ENCODE peak calls at places on chromosomes 1 and 21, in nine cellular contexts. R is A549, X is HepG2, B is SK-N-SH, Z is K562, O is Panc1, F is HCT116, D is GM23338, E is GM12878. S is an unnamed sample.

GRCh38 chr21:29340228-29340627 is 41.5 kb downstream of the BACH1 start:
- DNase-seq in R (no peak), X (no peak), B (no peak), Z (no peak), O (no peak), F (no peak), D (no peak), E (no peak), S (no peak)

GRCh38 chr1:241600496-241600901 is 39.7 kb downstream of the CHML start:
- DNase-seq in R (no peak), X (no peak), B (no peak), Z (no peak), O (no peak), F (no peak), D (no peak), E (peak), S (no peak)

GRCh38 chr21:45747233-45747766 is 103.8 kb downstream of the PCBP3 start:
- DNase-seq in R (no peak), X (no peak), B (peak), Z (no peak), O (no peak), F (no peak), D (no peak), E (no peak), S (no peak)

GRCh38 chr1:94120983-94121382 is at the start of gene ABCA4:
- DNase-seq in R (no peak), X (no peak), B (no peak), Z (no peak), O (no peak), F (no peak), D (no peak), E (no peak), S (no peak)

GRCh38 chr1:88557044-88557443 is 127.0 kb upstream of the PKN2 start:
- DNase-seq in R (no peak), X (no peak), B (no peak), Z (no peak), O (no peak), F (no peak), D (no peak), E (no peak), S (peak)

GRCh38 chr1:6007318-6008083 is 15.3 kb upstream of the NPHP4 start:
- DNase-seq in R (no peak), X (no peak), B (no peak), Z (peak), O (no peak), F (no peak), D (peak), E (no peak), S (no peak)

GRCh38 chr1:95265106-95265505 is 31.1 kb downstream of the RWDD3 start:
- DNase-seq in R (no peak), X (no peak), B (no peak), Z (no peak), O (no peak), F (no peak), D (no peak), E (no peak), S (no peak)

GRCh38 chr1:236425031-236425663 is 31.1 kb downstream of the EDARADD start:
- DNase-seq in R (peak), X (peak), B (no peak), Z (no peak), O (no peak), F (no peak), D (peak), E (peak), S (no peak)

GRCh38 chr21:42293649-42294272 is 21.4 kb downstream of the TFF3 start:
- DNase-seq in R (no peak), X (no peak), B (no peak), Z (no peak), O (no peak), F (no peak), D (no peak), E (no peak), S (no peak)

GRCh38 chr1:116571215-116571919 is 541 bp upstream of the CD58 start:
- DNase-seq in R (no peak), X (no peak), B (peak), Z (no peak), O (no peak), F (no peak), D (peak), E (no peak), S (no peak)

GRCh38 chr1:21966247-21967000 is 10.4 kb upstream of the CELA3B start:
- DNase-seq in R (peak), X (peak), B (no peak), Z (no peak), O (peak), F (no peak), D (no peak), E (no peak), S (no peak)

GRCh38 chr21:42694751-42695150 is 41.3 kb downstream of the PDE9A start:
- DNase-seq in R (no peak), X (no peak), B (no peak), Z (no peak), O (no peak), F (no peak), D (no peak), E (no peak), S (no peak)

GRCh38 chr1:192602757-192603156 is 27.2 kb downstream of the RGS1 start:
- DNase-seq in R (no peak), X (no peak), B (no peak), Z (no peak), O (no peak), F (no peak), D (no peak), E (no peak), S (no peak)

GRCh38 chr1:67336783-67337182 is 29.1 kb downstream of the IL12RB2 start:
- DNase-seq in R (no peak), X (no peak), B (no peak), Z (no peak), O (no peak), F (no peak), D (no peak), E (no peak), S (no peak)

GRCh38 chr1:32516402-32516801 is 22.8 kb upstream of the ZBTB8A start:
- DNase-seq in R (no peak), X (no peak), B (no peak), Z (no peak), O (no peak), F (no peak), D (peak), E (no peak), S (no peak)

GRCh38 chr1:169838942-169839341 is 44.2 kb upstream of the METTL18 start:
- DNase-seq in R (no peak), X (no peak), B (no peak), Z (no peak), O (no peak), F (no peak), D (no peak), E (no peak), S (no peak)

GRCh38 chr1:25253911-25254310 is 6.7 kb upstream of the RSRP1 start:
- DNase-seq in R (no peak), X (no peak), B (no peak), Z (no peak), O (peak), F (no peak), D (peak), E (no peak), S (no peak)

GRCh38 chr1:183198463-183198862 is 12.4 kb downstream of the LAMC2 start:
- DNase-seq in R (peak), X (no peak), B (no peak), Z (no peak), O (no peak), F (no peak), D (no peak), E (no peak), S (no peak)

GRCh38 chr1:17207540-17207939 is 2.6 kb downstream of the PADI1 start:
- DNase-seq in R (no peak), X (no peak), B (no peak), Z (no peak), O (no peak), F (no peak), D (no peak), E (no peak), S (peak)

GRCh38 chr1:46553506-46553905 is 2.1 kb upstream of the KNCN start:
- DNase-seq in R (no peak), X (no peak), B (no peak), Z (peak), O (no peak), F (no peak), D (no peak), E (no peak), S (no peak)

GRCh38 chr1:150976879-150977694 is 2.5 kb upstream of the CERS2 start:
- DNase-seq in R (peak), X (peak), B (no peak), Z (peak), O (peak), F (peak), D (peak), E (no peak), S (peak)

GRCh38 chr21:38861006-38861405 is 55.3 kb downstream of the ETS2 start:
- DNase-seq in R (no peak), X (no peak), B (peak), Z (no peak), O (no peak), F (no peak), D (no peak), E (no peak), S (no peak)

GRCh38 chr1:66342707-66343106 is 191.2 kb upstream of the SGIP1 start:
- DNase-seq in R (no peak), X (no peak), B (no peak), Z (no peak), O (no peak), F (no peak), D (no peak), E (no peak), S (no peak)

GRCh38 chr1:204380293-204380831 is 20.6 kb upstream of the PLEKHA6 start:
- DNase-seq in R (no peak), X (no peak), B (no peak), Z (no peak), O (no peak), F (no peak), D (no peak), E (no peak), S (no peak)

GRCh38 chr1:204383163-204383904 is 23.6 kb upstream of the PLEKHA6 start:
- DNase-seq in R (no peak), X (no peak), B (no peak), Z (peak), O (no peak), F (no peak), D (no peak), E (no peak), S (no peak)

GRCh38 chr1:204376919-204377799 is 17.4 kb upstream of the PLEKHA6 start:
- DNase-seq in R (peak), X (peak), B (no peak), Z (no peak), O (peak), F (peak), D (no peak), E (no peak), S (no peak)

GRCh38 chr1:204382714-204383083 is 23.0 kb upstream of the PLEKHA6 start:
- DNase-seq in R (no peak), X (no peak), B (no peak), Z (no peak), O (no peak), F (no peak), D (no peak), E (no peak), S (no peak)

DNA sequence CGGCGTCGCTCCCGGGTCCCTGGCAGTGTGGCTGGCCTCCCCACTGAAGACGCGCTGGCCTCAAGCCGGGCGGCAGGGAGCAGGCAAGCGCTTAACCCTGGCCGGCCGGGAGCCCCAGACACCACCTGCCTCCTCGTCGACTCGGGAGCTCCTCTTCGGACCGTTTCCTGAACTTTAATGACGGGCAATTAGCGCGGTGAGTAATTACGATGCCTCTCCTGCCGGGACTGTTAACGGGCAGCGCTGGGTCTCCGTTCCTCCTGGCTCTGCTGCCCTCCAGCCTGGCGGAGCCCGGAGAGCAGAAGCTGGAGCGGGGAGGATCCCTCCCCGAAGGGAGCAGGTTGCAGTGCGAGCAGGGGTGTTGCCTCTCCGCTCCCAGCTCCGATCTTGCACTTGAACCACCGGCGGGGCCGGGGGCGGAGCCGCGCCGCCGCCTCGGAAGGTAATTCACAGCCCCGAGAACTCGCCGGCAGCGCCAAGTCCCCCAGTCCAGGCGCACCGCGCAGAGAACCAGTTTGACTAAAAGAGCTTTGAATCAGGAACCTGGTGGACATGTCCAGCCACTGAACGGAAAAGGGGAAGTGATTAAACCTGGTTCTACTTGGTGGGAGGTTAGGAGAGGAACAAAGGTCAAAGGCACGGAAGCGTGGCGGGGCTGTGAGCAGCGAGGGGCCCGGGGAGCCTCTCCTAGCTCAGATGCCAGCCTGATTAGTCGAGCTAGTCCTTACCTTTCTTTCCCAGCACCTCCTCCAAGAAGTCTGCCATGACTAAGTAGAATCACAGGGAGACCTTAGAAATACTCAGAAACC is 18.3 kb upstream of the PLEKHA6 start:
- DNase-seq in R (peak), X (peak), B (peak), Z (peak), O (no peak), F (no peak), D (peak), E (no peak), S (peak)
- TF ChIP-seq REST in R (no peak), X (no peak), B (no peak), Z (no peak), O (no peak), F (no peak), D (no peak), E (no peak), S (no peak)

GRCh38 chr1:223727541-223727940 is 15.2 kb downstream of the CAPN2 start:
- DNase-seq in R (no peak), X (no peak), B (no peak), Z (no peak), O (no peak), F (no peak), D (no peak), E (no peak), S (no peak)
- TF ChIP-seq REST in R (no peak), X (no peak), B (no peak), Z (no peak), O (no peak), F (no peak), D (no peak), E (no peak), S (no peak)

GRCh38 chr1:19254416-19254815 is 2.8 kb downstream of the MRTO4 start:
- DNase-seq in R (no peak), X (no peak), B (no peak), Z (peak), O (no peak), F (no peak), D (peak), E (no peak), S (no peak)

GRCh38 chr1:19255288-19255687 is 3.7 kb downstream of the MRTO4 start:
- DNase-seq in R (no peak), X (no peak), B (no peak), Z (no peak), O (no peak), F (no peak), D (no peak), E (no peak), S (no peak)

GRCh38 chr1:19251305-19252196 is at the start of the genes EMC1 and MRTO4:
- DNase-seq in R (peak), X (peak), B (peak), Z (peak), O (peak), F (peak), D (peak), E (peak), S (peak)

DNA sequence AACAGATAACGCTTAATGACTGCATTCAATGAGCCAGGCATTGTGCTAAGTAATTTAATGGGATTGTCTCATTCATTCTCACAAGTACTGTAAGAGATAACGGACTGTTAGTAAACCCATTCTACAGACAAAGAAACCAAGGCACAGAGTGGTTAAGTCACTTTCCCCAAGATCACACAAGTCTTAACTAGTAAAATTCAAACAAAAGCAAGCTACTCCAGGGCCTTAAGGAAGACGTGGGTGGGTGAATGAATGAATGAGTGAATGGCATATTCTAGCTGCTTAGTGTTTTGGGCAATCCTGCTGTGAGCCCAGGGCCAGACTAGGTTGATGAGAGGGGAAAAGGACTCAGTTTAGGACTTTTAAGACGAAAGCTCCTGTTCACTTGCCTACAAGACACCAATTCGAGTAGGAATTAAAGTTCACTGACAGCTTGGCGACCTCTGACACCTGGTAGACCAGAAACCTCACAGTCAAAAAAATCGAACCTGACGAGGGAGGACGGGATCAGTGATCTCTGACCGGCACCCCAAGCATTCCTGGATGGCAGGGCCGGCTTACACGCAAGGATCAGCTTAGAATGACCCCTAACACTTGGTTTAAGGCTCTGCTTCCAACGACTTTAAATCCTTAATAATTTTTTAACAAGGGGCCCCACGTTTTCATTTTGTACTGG is 557 bp downstream of the EMC1 start:
- DNase-seq in R (no peak), X (peak), B (no peak), Z (peak), O (no peak), F (no peak), D (peak), E (no peak), S (no peak)
- TF ChIP-seq REST in R (no peak), X (no peak), B (no peak), Z (no peak), O (no peak), F (no peak), D (no peak), E (no peak), S (no peak)

DNA sequence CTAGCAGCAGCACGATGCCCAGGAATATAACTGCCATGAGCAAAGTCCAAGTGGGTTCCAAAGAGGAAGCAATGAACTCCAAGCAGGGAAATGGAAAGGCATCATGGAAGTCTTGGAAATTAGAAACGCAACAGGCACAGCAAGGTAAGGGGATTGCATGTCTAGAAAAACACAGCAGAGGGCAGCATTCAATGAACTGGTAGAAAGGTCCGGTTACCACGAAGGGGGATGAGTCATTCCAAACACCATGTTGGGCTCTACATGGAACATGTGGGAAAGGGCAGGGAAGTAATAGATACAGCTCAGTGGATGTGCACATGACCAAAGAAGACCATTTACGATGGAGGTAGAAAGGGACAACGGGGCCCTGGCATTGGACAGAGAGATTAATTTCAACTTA is 36.4 kb downstream of the RXRG start:
- DNase-seq in R (peak), X (peak), B (peak), Z (peak), O (no peak), F (peak), D (peak), E (no peak), S (peak)
- TF ChIP-seq REST in R (no peak), X (no peak), B (no peak), Z (no peak), O (no peak), F (no peak), D (no peak), E (no peak), S (no peak)

GRCh38 chr1:90459570-90459969 is 257.5 kb downstream of the BARHL2 start:
- DNase-seq in R (no peak), X (no peak), B (no peak), Z (no peak), O (no peak), F (no peak), D (no peak), E (no peak), S (no peak)
- TF ChIP-seq REST in R (no peak), X (no peak), B (no peak), Z (no peak), O (no peak), F (no peak), D (no peak), E (no peak), S (no peak)